ENCODE peak calls at places on chromosomes 12 and 14, in four cellular contexts. K is GM12891, F is GM12878, H is K562. E is an unnamed sample.

GRCh38 chr14:94489336-94489735 is 13.3 kb upstream of the SERPINA9 start:
- DNase-seq in F (no peak), K (no peak), H (no peak), E (no peak)

GRCh38 chr14:56795284-56795622 is 15.0 kb downstream of the OTX2 start:
- DNase-seq in H (no peak), K (no peak), F (no peak), E (no peak)

GRCh38 chr12:32737715-32738114 is 18.0 kb downstream of the YARS2 start:
- DNase-seq in K (no peak), H (no peak), F (no peak), E (no peak)

GRCh38 chr12:116411977-116412376 is 134.5 kb upstream of the MED13L start:
- DNase-seq in H (no peak), K (no peak), F (no peak), E (no peak)

GRCh38 chr12:53626702-53627169 is 554 bp upstream of the ATF7 start:
- DNase-seq in F (no peak), H (peak), K (no peak), E (no peak)

GRCh38 chr12:128524439-128524838 is 257.5 kb downstream of the TMEM132C start:
- DNase-seq in F (no peak), K (no peak), H (no peak), E (no peak)

GRCh38 chr12:55931780-55932545 is 1.0 kb downstream of the DGKA start:
- DNase-seq in K (no peak), H (peak), F (no peak), E (peak)

GRCh38 chr14:96016761-96017160 is 22.4 kb upstream of the C14orf132 start:
- DNase-seq in H (no peak), K (no peak), F (no peak), E (no peak)

GRCh38 chr14:29235991-29236390 is 469.4 kb downstream of the FOXG1 start:
- DNase-seq in K (no peak), F (no peak), H (no peak), E (no peak)

GRCh38 chr12:78530065-78530765 is 334.4 kb upstream of the SYT1 start:
- DNase-seq in F (no peak), H (no peak), K (no peak), E (no peak)
- TF ChIP-seq SPI1 in F (no peak), H (no peak), K (no peak), E (no peak)

DNA sequence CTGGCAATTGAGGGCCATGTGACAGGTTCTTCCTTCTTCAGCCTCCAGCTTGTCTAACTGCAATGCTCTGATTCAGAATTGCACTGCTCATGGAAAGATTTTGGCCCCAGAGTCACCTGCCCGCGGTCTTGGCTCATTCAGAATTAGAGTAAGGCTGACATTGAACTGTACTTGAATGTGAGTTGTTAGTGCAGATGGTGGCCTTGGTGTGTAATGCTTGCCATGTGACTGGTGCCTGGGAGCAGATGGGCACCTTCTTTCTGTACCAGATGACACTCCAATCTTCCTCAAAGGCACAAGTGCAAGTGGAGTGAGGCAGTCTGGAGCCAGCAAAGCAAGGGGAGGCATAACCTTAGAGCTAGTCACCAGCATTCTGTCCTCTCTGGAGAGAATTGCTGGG is 36.5 kb upstream of the ANO4 start:
- DNase-seq in F (no peak), K (no peak), H (no peak), E (no peak)
- TF ChIP-seq SPI1 in F (no peak), K (no peak), H (no peak), E (no peak)

GRCh38 chr12:89845356-89845755 is 136.7 kb upstream of the ATP2B1 start:
- DNase-seq in K (no peak), H (no peak), F (no peak), E (no peak)
- TF ChIP-seq SPI1 in K (no peak), H (no peak), F (no peak), E (no peak)

GRCh38 chr14:24053548-24054323 is 1.9 kb downstream of the CARMIL3 start:
- DNase-seq in F (no peak), K (peak), H (no peak), E (no peak)
- TF ChIP-seq SPI1 in F (no peak), K (no peak), H (no peak), E (no peak)

GRCh38 chr14:101625336-101626097 is 64.2 kb downstream of the DIO3 start:
- DNase-seq in F (no peak), H (no peak), K (no peak), E (no peak)
- TF ChIP-seq SPI1 in F (no peak), H (no peak), K (no peak), E (no peak)

GRCh38 chr14:20698018-20698329 is 9.4 kb downstream of the ANG start:
- DNase-seq in F (no peak), K (no peak), H (no peak), E (no peak)
- TF ChIP-seq SPI1 in F (no peak), K (no peak), H (no peak), E (no peak)

GRCh38 chr12:5965950-5966383 is 20.9 kb upstream of the ANO2 start:
- DNase-seq in H (peak), F (no peak), K (peak), E (no peak)
- TF ChIP-seq SPI1 in H (no peak), F (no peak), K (no peak), E (no peak)

GRCh38 chr12:6723607-6724408 is at the start of gene COPS7A:
- DNase-seq in H (peak), K (peak), F (peak), E (peak)

GRCh38 chr12:6724409-6724797 is 557 bp downstream of the COPS7A start:
- DNase-seq in K (no peak), H (peak), F (no peak), E (peak)

GRCh38 chr12:6722863-6723262 is 983 bp upstream of the COPS7A start:
- DNase-seq in H (no peak), K (no peak), F (no peak), E (no peak)

GRCh38 chr12:6729186-6729585 is 5.3 kb downstream of the COPS7A start:
- DNase-seq in H (no peak), K (no peak), F (no peak), E (no peak)

GRCh38 chr12:6725350-6725749 is 1.5 kb downstream of the COPS7A start:
- DNase-seq in H (no peak), K (no peak), F (no peak), E (no peak)
- TF ChIP-seq SPI1 in H (no peak), K (no peak), F (no peak), E (no peak)

GRCh38 chr12:51683763-51684357 is 92.8 kb downstream of the SCN8A start:
- DNase-seq in H (no peak), K (no peak), F (no peak), E (no peak)
- TF ChIP-seq SPI1 in H (no peak), K (no peak), F (no peak), E (no peak)

GRCh38 chr12:65881965-65882413 is 57.7 kb downstream of the HMGA2 start:
- DNase-seq in K (peak), H (peak), F (no peak), E (peak)
- TF ChIP-seq SPI1 in K (peak), H (no peak), F (peak), E (peak)

E was measured in HL-60.